ENCODE peak calls at places on chromosomes 16 and 17, in six cellular contexts. One of them, this sample, is unnamed.

GRCh38 chr17:27861979-27862378 is 31.2 kb downstream of the LYRM9 start:
- DNase-seq in activated B cell treated with CpG ODN at 0.5 μM for 24 hours: no peak
- DNase-seq in RWPE1: peak; percentile 79
- DNase-seq in anterior cingulate cortex: no peak
- DNase-seq in ureter: peak; percentile 26
- DNase-seq in GM12865: no peak
- DNase-seq in this sample: peak; percentile 70

GRCh38 chr17:57696050-57696449 is 49.0 kb downstream of the CCDC182 start:
- DNase-seq in activated B cell treated with CpG ODN at 0.5 μM for 24 hours: no peak
- DNase-seq in RWPE1: no peak
- DNase-seq in anterior cingulate cortex: no peak
- DNase-seq in ureter: no peak
- DNase-seq in GM12865: no peak
- DNase-seq in this sample: no peak

GRCh38 chr16:49351119-49351518 is 22.5 kb upstream of the C16orf78 start:
- DNase-seq in activated B cell treated with CpG ODN at 0.5 μM for 24 hours: no peak
- DNase-seq in RWPE1: no peak
- DNase-seq in anterior cingulate cortex: no peak
- DNase-seq in ureter: no peak
- DNase-seq in GM12865: no peak
- DNase-seq in this sample: no peak

GRCh38 chr17:6797718-6798351 is 21.8 kb downstream of the FBXO39 start:
- DNase-seq in activated B cell treated with CpG ODN at 0.5 μM for 24 hours: no peak
- DNase-seq in RWPE1: no peak
- DNase-seq in anterior cingulate cortex: no peak
- DNase-seq in ureter: no peak
- DNase-seq in GM12865: no peak
- DNase-seq in this sample: no peak

GRCh38 chr17:37714897-37715296 is 30.0 kb downstream of the HNF1B start:
- DNase-seq in activated B cell treated with CpG ODN at 0.5 μM for 24 hours: no peak
- DNase-seq in RWPE1: no peak
- DNase-seq in anterior cingulate cortex: no peak
- DNase-seq in ureter: no peak
- DNase-seq in GM12865: no peak
- DNase-seq in this sample: no peak

GRCh38 chr16:28292731-28293588 is 635 bp downstream of the SBK1 start:
- DNase-seq in activated B cell treated with CpG ODN at 0.5 μM for 24 hours: peak; percentile 24
- DNase-seq in RWPE1: no peak
- DNase-seq in anterior cingulate cortex: no peak
- DNase-seq in ureter: no peak
- DNase-seq in GM12865: no peak
- DNase-seq in this sample: no peak

GRCh38 chr17:44307387-44308186 is 814 bp upstream of the RUNDC3A start:
- DNase-seq in activated B cell treated with CpG ODN at 0.5 μM for 24 hours: no peak
- DNase-seq in RWPE1: peak; percentile 82
- DNase-seq in anterior cingulate cortex: peak; percentile 50
- DNase-seq in ureter: no peak
- DNase-seq in GM12865: no peak
- DNase-seq in this sample: peak; percentile 73

GRCh38 chr16:67652578-67653130 is 7.4 kb downstream of the ACD start:
- DNase-seq in activated B cell treated with CpG ODN at 0.5 μM for 24 hours: no peak
- DNase-seq in RWPE1: peak; percentile 66
- DNase-seq in anterior cingulate cortex: no peak
- DNase-seq in ureter: no peak
- DNase-seq in GM12865: no peak
- DNase-seq in this sample: peak; percentile 53

GRCh38 chr17:46776298-46777005 is 42.0 kb downstream of the WNT3 start:
- DNase-seq in activated B cell treated with CpG ODN at 0.5 μM for 24 hours: no peak
- DNase-seq in RWPE1: no peak
- DNase-seq in anterior cingulate cortex: no peak
- DNase-seq in ureter: no peak
- DNase-seq in GM12865: no peak
- DNase-seq in this sample: no peak

GRCh38 chr16:23048164-23048563 is 101.1 kb downstream of the USP31 start:
- DNase-seq in activated B cell treated with CpG ODN at 0.5 μM for 24 hours: no peak
- DNase-seq in RWPE1: no peak
- DNase-seq in anterior cingulate cortex: no peak
- DNase-seq in ureter: no peak
- DNase-seq in GM12865: no peak
- DNase-seq in this sample: no peak

GRCh38 chr17:50072925-50073324 is 17.0 kb downstream of the ITGA3 start:
- DNase-seq in activated B cell treated with CpG ODN at 0.5 μM for 24 hours: no peak
- DNase-seq in RWPE1: no peak
- DNase-seq in anterior cingulate cortex: no peak
- DNase-seq in ureter: no peak
- DNase-seq in GM12865: no peak
- DNase-seq in this sample: no peak

GRCh38 chr17:8124350-8125195 is 667 bp upstream of the HES7 start:
- DNase-seq in activated B cell treated with CpG ODN at 0.5 μM for 24 hours: no peak
- DNase-seq in RWPE1: no peak
- DNase-seq in anterior cingulate cortex: peak; percentile 3
- DNase-seq in ureter: no peak
- DNase-seq in GM12865: peak; percentile 42
- DNase-seq in this sample: no peak

GRCh38 chr16:57364143-57364542 is 5.6 kb downstream of the CCL22 start:
- DNase-seq in activated B cell treated with CpG ODN at 0.5 μM for 24 hours: no peak
- DNase-seq in RWPE1: no peak
- DNase-seq in anterior cingulate cortex: no peak
- DNase-seq in ureter: no peak
- DNase-seq in GM12865: no peak
- DNase-seq in this sample: no peak

GRCh38 chr17:8153550-8153956 is 1.3 kb upstream of the PER1 start:
- DNase-seq in activated B cell treated with CpG ODN at 0.5 μM for 24 hours: no peak
- DNase-seq in RWPE1: peak; percentile 80
- DNase-seq in anterior cingulate cortex: peak; percentile 19
- DNase-seq in ureter: peak; percentile 92
- DNase-seq in GM12865: no peak
- DNase-seq in this sample: peak; percentile 37

GRCh38 chr16:88008835-88009234 is 57.6 kb downstream of the BANP start:
- DNase-seq in activated B cell treated with CpG ODN at 0.5 μM for 24 hours: no peak
- DNase-seq in RWPE1: no peak
- DNase-seq in anterior cingulate cortex: no peak
- DNase-seq in ureter: no peak
- DNase-seq in GM12865: no peak
- DNase-seq in this sample: no peak

GRCh38 chr17:9228408-9229159 is 207.3 kb downstream of the NTN1 start:
- DNase-seq in activated B cell treated with CpG ODN at 0.5 μM for 24 hours: no peak
- DNase-seq in RWPE1: peak; percentile 26
- DNase-seq in anterior cingulate cortex: no peak
- DNase-seq in ureter: no peak
- DNase-seq in GM12865: no peak
- DNase-seq in this sample: no peak

GRCh38 chr17:14755002-14755401 is 454.1 kb downstream of the HS3ST3B1 start:
- DNase-seq in activated B cell treated with CpG ODN at 0.5 μM for 24 hours: no peak
- DNase-seq in RWPE1: no peak
- DNase-seq in anterior cingulate cortex: no peak
- DNase-seq in ureter: no peak
- DNase-seq in GM12865: no peak
- DNase-seq in this sample: no peak

GRCh38 chr17:30554839-30555751 is 77.9 kb downstream of the GOSR1 start:
- DNase-seq in activated B cell treated with CpG ODN at 0.5 μM for 24 hours: peak; percentile 13
- DNase-seq in RWPE1: no peak
- DNase-seq in anterior cingulate cortex: no peak
- DNase-seq in ureter: no peak
- DNase-seq in GM12865: peak; percentile 14
- DNase-seq in this sample: peak; percentile 67

GRCh38 chr17:17073006-17073626 is 30.9 kb downstream of the MPRIP start:
- DNase-seq in activated B cell treated with CpG ODN at 0.5 μM for 24 hours: no peak
- DNase-seq in RWPE1: no peak
- DNase-seq in anterior cingulate cortex: no peak
- DNase-seq in ureter: no peak
- DNase-seq in GM12865: no peak
- DNase-seq in this sample: no peak

GRCh38 chr16:626787-627457 is 3.9 kb upstream of the WFIKKN1 start:
- DNase-seq in activated B cell treated with CpG ODN at 0.5 μM for 24 hours: no peak
- DNase-seq in RWPE1: peak; percentile 91
- DNase-seq in anterior cingulate cortex: no peak
- DNase-seq in ureter: no peak
- DNase-seq in GM12865: no peak
- DNase-seq in this sample: no peak

GRCh38 chr17:32310927-32311568 is 30.9 kb downstream of the C17orf75 start:
- DNase-seq in activated B cell treated with CpG ODN at 0.5 μM for 24 hours: no peak
- DNase-seq in RWPE1: no peak
- DNase-seq in anterior cingulate cortex: no peak
- DNase-seq in ureter: no peak
- DNase-seq in GM12865: no peak
- DNase-seq in this sample: no peak